ENCODE peak calls at places on chromosomes 2 and 18, in five cellular contexts. R, F, L, K and G are unnamed samples.

GRCh38 chr18:23103449-23103848 is 31.8 kb upstream of the CABLES1 start:
- DNase-seq in R (no peak), F (no peak), L (no peak), K (no peak), G (no peak)

GRCh38 chr2:196991061-196991460 is 64.6 kb upstream of the PGAP1 start:
- DNase-seq in R (no peak), F (peak), L (no peak), K (no peak), G (no peak)

GRCh38 chr2:150371066-150371812 is 116.2 kb downstream of the RND3 start:
- DNase-seq in R (no peak), F (no peak), L (no peak), K (no peak), G (no peak)

GRCh38 chr18:32200766-32201165 is 10.9 kb downstream of the MEP1B start:
- DNase-seq in R (no peak), F (no peak), L (no peak), K (peak), G (no peak)

GRCh38 chr2:69781321-69782248 is 39.7 kb downstream of the ANXA4 start:
- DNase-seq in R (peak), F (no peak), L (peak), K (no peak), G (no peak)

GRCh38 chr2:144890828-144891227 is 370.9 kb upstream of the ZEB2 start:
- DNase-seq in R (peak), F (no peak), L (no peak), K (peak), G (no peak)

GRCh38 chr18:47417807-47418206 is 166.3 kb upstream of the SKOR2 start:
- DNase-seq in R (no peak), F (no peak), L (no peak), K (no peak), G (no peak)

GRCh38 chr2:119157850-119158511 is 570 bp downstream of the C1QL2 start:
- DNase-seq in R (no peak), F (no peak), L (no peak), K (no peak), G (no peak)

GRCh38 chr2:227848586-227848985 is 22.8 kb upstream of the DAW1 start:
- DNase-seq in R (peak), F (no peak), L (no peak), K (no peak), G (no peak)

GRCh38 chr18:59249186-59249774 is 24.0 kb downstream of the RAX start:
- DNase-seq in R (peak), F (no peak), L (no peak), K (peak), G (peak)

GRCh38 chr2:229392214-229392613 is 121.1 kb upstream of the PID1 start:
- DNase-seq in R (no peak), F (no peak), L (no peak), K (peak), G (no peak)
- H3K27ac ChIP-seq in R (no peak), F (no peak), L (no peak), K (no peak), G (no peak)

DNA sequence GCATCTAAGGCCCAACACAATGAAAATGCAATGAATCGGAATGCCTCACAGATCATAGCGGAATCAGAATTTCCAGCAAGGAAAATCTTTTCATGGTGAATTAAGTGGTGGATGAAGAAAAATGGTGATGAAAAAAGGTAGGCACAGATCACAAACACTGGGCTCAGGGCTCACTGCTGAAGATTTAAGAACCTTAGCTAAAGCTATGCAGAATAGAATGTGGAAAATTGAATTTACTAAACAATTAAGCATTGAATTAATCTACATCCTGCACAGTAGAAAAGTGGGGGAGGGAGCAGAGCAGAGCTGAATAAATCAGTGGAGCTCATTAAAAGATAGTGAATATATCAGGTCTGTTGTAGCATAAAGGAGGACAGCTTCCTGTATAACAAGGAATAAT is 26.8 kb downstream of the MEIS1 start:
- DNase-seq in R (no peak), F (no peak), L (no peak), K (no peak), G (no peak)
- H3K27ac ChIP-seq in R (no peak), F (no peak), L (no peak), K (peak), G (peak)

GRCh38 chr18:55479656-55480420 is 108.2 kb downstream of the TCF4 start:
- DNase-seq in R (no peak), F (no peak), L (no peak), K (no peak), G (no peak)

GRCh38 chr18:55475467-55475866 is 112.5 kb downstream of the TCF4 start:
- DNase-seq in R (no peak), F (no peak), L (no peak), K (no peak), G (no peak)

GRCh38 chr18:55478301-55478660 is 109.7 kb downstream of the TCF4 start:
- DNase-seq in R (no peak), F (no peak), L (no peak), K (peak), G (no peak)

GRCh38 chr18:55475916-55476315 is 112.1 kb downstream of the TCF4 start:
- DNase-seq in R (no peak), F (no peak), L (no peak), K (no peak), G (no peak)

GRCh38 chr18:55477537-55478300 is 110.3 kb downstream of the TCF4 start:
- DNase-seq in R (no peak), F (no peak), L (no peak), K (peak), G (no peak)
- H3K27ac ChIP-seq in R (no peak), F (no peak), L (no peak), K (peak), G (peak)

GRCh38 chr2:68018727-68019126 is 44.1 kb downstream of the C1D start:
- DNase-seq in R (no peak), F (no peak), L (no peak), K (no peak), G (no peak)
- H3K27ac ChIP-seq in R (no peak), F (no peak), L (no peak), K (no peak), G (no peak)

GRCh38 chr2:217433522-217433921 is 569.3 kb downstream of the TNS1 start:
- DNase-seq in R (no peak), F (no peak), L (no peak), K (peak), G (no peak)
- H3K27ac ChIP-seq in R (no peak), F (no peak), L (no peak), K (peak), G (no peak)

GRCh38 chr18:5059540-5060032 is 137.5 kb downstream of the AKAIN1 start:
- DNase-seq in R (no peak), F (no peak), L (no peak), K (no peak), G (no peak)
- H3K27ac ChIP-seq in R (no peak), F (no peak), L (no peak), K (no peak), G (no peak)

DNA sequence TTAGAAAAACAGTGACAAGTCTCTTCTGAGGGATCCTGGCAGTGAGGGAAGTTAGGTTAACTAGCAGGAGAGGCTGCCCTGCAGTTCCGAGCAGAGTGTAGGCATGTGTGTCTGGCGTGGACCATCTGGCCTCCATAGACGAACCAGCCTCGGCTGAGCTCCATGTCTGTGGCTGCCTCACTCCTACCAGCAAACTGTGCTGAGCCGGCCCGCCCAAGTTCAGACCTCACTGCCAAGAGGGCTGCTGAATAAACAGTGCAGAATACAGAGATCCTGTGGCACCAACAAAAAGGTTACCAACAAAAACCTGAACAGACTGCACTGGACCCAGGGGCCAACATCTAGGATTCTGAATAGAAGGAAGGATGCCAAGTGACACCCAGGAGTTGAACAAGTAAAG is 27.3 kb downstream of the INO80C start:
- DNase-seq in R (no peak), F (no peak), L (no peak), K (no peak), G (no peak)
- H3K27ac ChIP-seq in R (no peak), F (no peak), L (no peak), K (no peak), G (peak)